ENCODE peak calls at places on chromosome 9, in four cellular contexts. One of them, this sample, is unnamed. For H3K4me1, the result is how much of the 10 kb centered on the place peaks cover.

GRCh38 chr9:21505425-21506179 is 23.5 kb upstream of the IFNE start:
- DNase-seq in right lobe of liver: no peak
- DNase-seq in stomach: no peak
- DNase-seq in aorta: no peak
- DNase-seq in this sample: no peak

GRCh38 chr9:137488330-137488653 is 29.2 kb upstream of the NSMF start:
- DNase-seq in right lobe of liver: no peak
- DNase-seq in stomach: no peak
- DNase-seq in aorta: no peak
- DNase-seq in this sample: peak

GRCh38 chr9:129889936-129890717 is 54.9 kb downstream of the USP20 start:
- DNase-seq in right lobe of liver: no peak
- DNase-seq in stomach: peak
- DNase-seq in aorta: peak
- DNase-seq in this sample: peak

GRCh38 chr9:119004618-119004990 is 364.6 kb downstream of the BRINP1 start:
- DNase-seq in right lobe of liver: peak
- DNase-seq in stomach: peak
- DNase-seq in aorta: peak
- DNase-seq in this sample: no peak

GRCh38 chr9:101037433-101037832 is 8.9 kb downstream of the PLPPR1 start:
- DNase-seq in right lobe of liver: no peak
- DNase-seq in stomach: no peak
- DNase-seq in aorta: no peak
- DNase-seq in this sample: no peak

GRCh38 chr9:94874316-94874715 is 147.8 kb downstream of the AOPEP start:
- DNase-seq in right lobe of liver: no peak
- DNase-seq in stomach: no peak
- DNase-seq in aorta: no peak
- DNase-seq in this sample: no peak

GRCh38 chr9:97895695-97896332 is 26.5 kb downstream of the TRMO start:
- DNase-seq in right lobe of liver: no peak
- DNase-seq in stomach: no peak
- DNase-seq in aorta: no peak
- DNase-seq in this sample: no peak

GRCh38 chr9:95506438-95506691 is 10.4 kb downstream of the PTCH1 start:
- DNase-seq in right lobe of liver: no peak
- DNase-seq in stomach: no peak
- DNase-seq in aorta: peak
- DNase-seq in this sample: no peak

GRCh38 chr9:98887918-98888510 is 55.7 kb upstream of the COL15A1 start:
- DNase-seq in right lobe of liver: no peak
- DNase-seq in stomach: no peak
- DNase-seq in aorta: no peak
- DNase-seq in this sample: no peak

GRCh38 chr9:35758475-35759050 is 4.5 kb upstream of the MSMP start:
- DNase-seq in right lobe of liver: no peak
- DNase-seq in stomach: no peak
- DNase-seq in aorta: no peak
- DNase-seq in this sample: no peak

GRCh38 chr9:91564081-91564670 is 140.5 kb upstream of the NFIL3 start:
- DNase-seq in right lobe of liver: no peak
- DNase-seq in stomach: no peak
- DNase-seq in aorta: no peak
- DNase-seq in this sample: no peak

GRCh38 chr9:113787871-113788270 is 88.2 kb upstream of the ZNF618 start:
- DNase-seq in right lobe of liver: no peak
- DNase-seq in stomach: no peak
- DNase-seq in aorta: no peak
- DNase-seq in this sample: no peak

GRCh38 chr9:97808972-97809371 is 44.1 kb upstream of the FOXE1 start:
- DNase-seq in right lobe of liver: no peak
- DNase-seq in stomach: no peak
- DNase-seq in aorta: no peak
- DNase-seq in this sample: no peak

GRCh38 chr9:13586726-13587392 is 307.4 kb upstream of the MPDZ start:
- DNase-seq in right lobe of liver: no peak
- DNase-seq in stomach: no peak
- DNase-seq in aorta: no peak
- DNase-seq in this sample: no peak

GRCh38 chr9:118295413-118295812 is 591.2 kb downstream of the TLR4 start:
- DNase-seq in right lobe of liver: no peak
- DNase-seq in stomach: no peak
- DNase-seq in aorta: no peak
- DNase-seq in this sample: no peak

GRCh38 chr9:95440447-95440846 is 76.3 kb downstream of the PTCH1 start:
- DNase-seq in right lobe of liver: no peak
- DNase-seq in stomach: no peak
- DNase-seq in aorta: no peak
- DNase-seq in this sample: no peak

GRCh38 chr9:131735238-131736181 is 4.4 kb downstream of the RAPGEF1 start:
- DNase-seq in right lobe of liver: peak
- DNase-seq in stomach: peak
- DNase-seq in aorta: no peak
- DNase-seq in this sample: no peak

GRCh38 chr9:131737426-131737825 is 2.5 kb downstream of the RAPGEF1 start:
- DNase-seq in right lobe of liver: no peak
- DNase-seq in stomach: no peak
- DNase-seq in aorta: no peak
- DNase-seq in this sample: no peak

GRCh38 chr9:131734781-131735180 is 5.1 kb downstream of the RAPGEF1 start:
- DNase-seq in right lobe of liver: no peak
- DNase-seq in stomach: no peak
- DNase-seq in aorta: no peak
- DNase-seq in this sample: no peak

GRCh38 chr9:131738293-131738692 is 1.6 kb downstream of the RAPGEF1 start:
- DNase-seq in right lobe of liver: no peak
- DNase-seq in stomach: no peak
- DNase-seq in aorta: no peak
- DNase-seq in this sample: no peak

DNA sequence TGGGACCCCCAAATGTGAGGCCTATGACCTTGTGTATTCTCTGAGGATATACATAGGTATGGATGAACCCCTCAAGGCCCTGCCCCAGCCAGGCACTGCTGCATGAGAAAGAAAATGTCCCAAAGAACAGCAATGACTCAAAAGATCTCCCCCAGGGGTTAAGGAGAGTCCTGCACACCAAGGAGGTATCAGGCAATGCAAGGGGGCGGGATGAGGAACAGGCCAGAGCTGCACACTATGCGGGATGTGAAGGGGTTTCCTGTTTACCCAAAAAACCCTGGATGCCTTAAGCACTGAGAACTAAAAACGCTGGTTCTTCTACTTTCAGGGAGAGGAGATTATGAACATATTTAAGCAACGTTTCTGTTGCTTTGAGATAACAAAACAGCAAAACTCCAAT is 3.4 kb downstream of the RAPGEF1 start:
- DNase-seq in right lobe of liver: no peak
- DNase-seq in stomach: no peak
- DNase-seq in aorta: no peak
- DNase-seq in this sample: no peak
- H3K4me1 ChIP-seq in right lobe of liver: under half
- H3K4me1 ChIP-seq in stomach: half or more
- H3K4me1 ChIP-seq in aorta: under half
- H3K4me1 ChIP-seq in this sample: half or more

DNA sequence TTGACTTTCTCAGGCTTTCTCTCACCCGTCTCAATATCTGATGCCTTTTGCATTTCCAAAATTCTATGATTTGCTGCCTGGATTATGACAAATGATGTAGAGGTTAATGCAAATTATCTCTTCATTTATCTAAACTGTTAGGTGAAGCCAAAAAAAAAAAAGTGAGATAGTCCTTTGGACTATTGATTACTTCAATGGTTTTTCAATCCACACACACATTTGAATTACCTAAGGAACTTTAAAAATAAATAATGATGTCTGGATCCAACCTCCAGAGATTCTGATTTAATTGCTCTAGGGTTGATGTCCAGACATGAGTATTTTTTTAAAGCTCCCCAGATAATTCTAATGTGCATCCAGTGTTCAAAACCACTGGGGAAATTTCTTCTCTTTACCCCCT is 379.4 kb downstream of the SPATA31D1 start:
- DNase-seq in right lobe of liver: no peak
- DNase-seq in stomach: no peak
- DNase-seq in aorta: no peak
- DNase-seq in this sample: no peak
- H3K4me1 ChIP-seq in right lobe of liver: under half
- H3K4me1 ChIP-seq in stomach: under half
- H3K4me1 ChIP-seq in aorta: under half
- H3K4me1 ChIP-seq in this sample: under half

GRCh38 chr9:37498457-37498856 is 12.7 kb downstream of the POLR1E start:
- DNase-seq in right lobe of liver: no peak
- DNase-seq in stomach: no peak
- DNase-seq in aorta: no peak
- DNase-seq in this sample: no peak

GRCh38 chr9:37501957-37502596 is 16.3 kb downstream of the POLR1E start:
- DNase-seq in right lobe of liver: peak
- DNase-seq in stomach: no peak
- DNase-seq in aorta: no peak
- DNase-seq in this sample: no peak

GRCh38 chr9:37497320-37497719 is 11.6 kb downstream of the POLR1E start:
- DNase-seq in right lobe of liver: no peak
- DNase-seq in stomach: no peak
- DNase-seq in aorta: no peak
- DNase-seq in this sample: no peak

GRCh38 chr9:37496020-37496419 is 10.3 kb downstream of the POLR1E start:
- DNase-seq in right lobe of liver: no peak
- DNase-seq in stomach: no peak
- DNase-seq in aorta: no peak
- DNase-seq in this sample: no peak

DNA sequence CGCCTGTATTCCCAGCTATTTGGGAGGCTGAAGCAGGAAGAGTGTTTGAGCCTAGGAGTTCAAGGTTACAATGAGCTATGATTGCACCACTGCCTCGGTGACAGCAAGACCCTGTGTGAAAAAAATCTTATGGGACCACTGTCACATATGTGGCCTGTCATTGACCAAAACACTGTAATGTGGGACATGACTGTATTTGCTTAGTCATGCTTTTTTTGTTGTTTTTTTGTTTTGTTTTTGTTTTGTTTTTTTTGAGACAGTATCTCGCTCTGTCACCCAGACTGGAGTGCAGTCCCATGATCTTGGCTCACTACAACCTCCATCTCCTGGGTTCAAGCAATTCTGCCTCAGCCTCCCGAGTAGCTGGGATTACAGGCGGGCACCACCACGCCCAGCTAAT is 13.5 kb downstream of the POLR1E start:
- DNase-seq in right lobe of liver: no peak
- DNase-seq in stomach: no peak
- DNase-seq in aorta: no peak
- DNase-seq in this sample: no peak
- H3K4me1 ChIP-seq in right lobe of liver: under half
- H3K4me1 ChIP-seq in stomach: under half
- H3K4me1 ChIP-seq in aorta: under half
- H3K4me1 ChIP-seq in this sample: under half

GRCh38 chr9:105393576-105394344 is 54.1 kb upstream of the FSD1L start:
- DNase-seq in right lobe of liver: no peak
- DNase-seq in stomach: no peak
- DNase-seq in aorta: no peak
- DNase-seq in this sample: no peak
- H3K4me1 ChIP-seq in right lobe of liver: under half
- H3K4me1 ChIP-seq in stomach: under half
- H3K4me1 ChIP-seq in aorta: under half
- H3K4me1 ChIP-seq in this sample: under half

DNA sequence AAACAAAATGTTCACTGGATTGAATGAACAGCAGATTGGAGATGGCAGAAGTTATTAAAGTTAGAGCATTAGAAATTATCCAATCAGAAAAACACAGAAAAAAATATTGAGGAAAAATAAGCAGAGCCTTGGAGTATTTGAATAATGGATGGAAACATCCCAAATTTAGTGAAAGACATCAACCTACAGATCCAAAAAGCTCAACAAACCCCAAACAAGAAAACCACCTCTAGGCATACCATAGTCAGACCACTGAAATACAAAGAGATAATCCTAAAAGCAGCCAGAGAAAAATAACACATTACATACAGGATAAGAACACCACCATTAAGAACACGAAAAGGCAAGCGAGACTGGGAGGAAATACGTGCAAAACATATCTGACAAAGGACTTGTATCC is 5.2 kb downstream of the INIP start:
- DNase-seq in right lobe of liver: no peak
- DNase-seq in stomach: no peak
- DNase-seq in aorta: no peak
- DNase-seq in this sample: no peak
- H3K4me1 ChIP-seq in right lobe of liver: under half
- H3K4me1 ChIP-seq in stomach: under half
- H3K4me1 ChIP-seq in aorta: under half
- H3K4me1 ChIP-seq in this sample: under half

DNA sequence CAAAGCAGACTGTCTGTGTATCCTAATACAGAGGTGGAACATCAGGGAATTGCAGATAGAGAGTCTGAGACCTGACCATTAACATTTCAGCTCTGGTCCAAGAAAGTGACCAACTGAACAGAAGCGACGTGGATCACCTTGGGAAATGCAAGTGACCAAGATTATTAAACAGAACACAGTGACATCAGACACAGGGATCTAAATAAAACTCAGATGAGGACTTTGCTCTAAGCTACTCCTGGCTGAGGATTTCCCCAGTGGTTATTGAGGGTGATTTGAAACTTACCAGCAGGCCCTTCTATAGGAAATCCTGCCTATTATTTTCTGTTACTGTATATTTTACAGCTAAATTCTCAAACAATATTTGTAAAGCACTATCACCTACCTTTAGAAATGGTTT is 436.0 kb downstream of the TMEM38B start:
- DNase-seq in right lobe of liver: no peak
- DNase-seq in stomach: no peak
- DNase-seq in aorta: no peak
- DNase-seq in this sample: no peak
- H3K4me1 ChIP-seq in right lobe of liver: under half
- H3K4me1 ChIP-seq in stomach: under half
- H3K4me1 ChIP-seq in aorta: under half
- H3K4me1 ChIP-seq in this sample: under half